ENCODE peak calls at places on chromosomes 11 and 22, in six cellular contexts. V, Y, R, O, Z and T are unnamed samples.

GRCh38 chr11:117171648-117172051 is 6.9 kb upstream of the SIDT2 start:
- DNase-seq in V (no peak), Y (no peak), R (no peak), O (no peak), Z (no peak), T (no peak)

GRCh38 chr11:128260398-128260797 is 327.0 kb downstream of the ETS1 start:
- DNase-seq in V (no peak), Y (no peak), R (no peak), O (no peak), Z (no peak), T (no peak)

GRCh38 chr11:36010010-36010740 is 66.3 kb downstream of the LDLRAD3 start:
- DNase-seq in V (no peak), Y (peak), R (no peak), O (peak), Z (peak), T (no peak)

GRCh38 chr11:23212829-23213228 is 352.6 kb upstream of the CCDC179 start:
- DNase-seq in V (no peak), Y (no peak), R (no peak), O (no peak), Z (no peak), T (no peak)

GRCh38 chr22:29226246-29226981 is 20.7 kb downstream of the EMID1 start:
- DNase-seq in V (no peak), Y (no peak), R (no peak), O (no peak), Z (no peak), T (no peak)

GRCh38 chr22:36226189-36226588 is 13.1 kb downstream of the APOL2 start:
- DNase-seq in V (no peak), Y (no peak), R (no peak), O (no peak), Z (no peak), T (no peak)

GRCh38 chr11:72665911-72666472 is 8.2 kb downstream of the PDE2A start:
- DNase-seq in V (no peak), Y (no peak), R (no peak), O (no peak), Z (no peak), T (no peak)

GRCh38 chr11:113532697-113533424 is 57.7 kb upstream of the DRD2 start:
- DNase-seq in V (peak), Y (peak), R (peak), O (peak), Z (peak), T (peak)

GRCh38 chr11:130726234-130726559 is 190.1 kb downstream of the SNX19 start:
- DNase-seq in V (no peak), Y (peak), R (no peak), O (peak), Z (peak), T (no peak)

GRCh38 chr11:70769106-70769505 is 370.8 kb downstream of the CTTN start:
- DNase-seq in V (no peak), Y (no peak), R (no peak), O (no peak), Z (no peak), T (no peak)

GRCh38 chr22:50308597-50308935 is 1.1 kb upstream of the PLXNB2 start:
- DNase-seq in V (no peak), Y (peak), R (no peak), O (no peak), Z (no peak), T (no peak)

GRCh38 chr11:27807594-27807993 is 107.3 kb upstream of the BDNF start:
- DNase-seq in V (no peak), Y (no peak), R (no peak), O (peak), Z (no peak), T (no peak)

GRCh38 chr22:34113381-34113780 is 193.1 kb upstream of the LARGE1 start:
- DNase-seq in V (no peak), Y (no peak), R (no peak), O (no peak), Z (no peak), T (no peak)

GRCh38 chr11:1382429-1382828 is 7.3 kb upstream of the BRSK2 start:
- DNase-seq in V (no peak), Y (no peak), R (no peak), O (no peak), Z (no peak), T (no peak)

GRCh38 chr11:110447897-110448522 is 18.3 kb downstream of the FDX1 start:
- DNase-seq in V (no peak), Y (peak), R (no peak), O (peak), Z (peak), T (no peak)

GRCh38 chr22:44443641-44444235 is 54.3 kb downstream of the RTL6 start:
- DNase-seq in V (no peak), Y (no peak), R (no peak), O (no peak), Z (no peak), T (no peak)

GRCh38 chr22:44248926-44249325 is 63.8 kb downstream of the SHISAL1 start:
- DNase-seq in V (no peak), Y (no peak), R (no peak), O (no peak), Z (no peak), T (no peak)

GRCh38 chr22:28594784-28595324 is 84.8 kb downstream of the TTC28 start:
- DNase-seq in V (no peak), Y (peak), R (peak), O (peak), Z (peak), T (peak)

GRCh38 chr11:34640050-34640971 is 19.4 kb downstream of the EHF start:
- DNase-seq in V (no peak), Y (no peak), R (no peak), O (peak), Z (peak), T (no peak)

GRCh38 chr11:86101941-86102407 is 33.1 kb upstream of the PICALM start:
- DNase-seq in V (no peak), Y (no peak), R (no peak), O (peak), Z (peak), T (no peak)

GRCh38 chr11:25981998-25982397 is 349.9 kb upstream of the ANO3 start:
- DNase-seq in V (no peak), Y (peak), R (peak), O (peak), Z (peak), T (peak)

GRCh38 chr11:94043241-94043640 is 22.1 kb downstream of the HEPHL1 start:
- DNase-seq in V (no peak), Y (no peak), R (no peak), O (no peak), Z (no peak), T (no peak)

GRCh38 chr11:66007201-66007634 is 4.6 kb upstream of the CST6 start:
- DNase-seq in V (no peak), Y (no peak), R (no peak), O (no peak), Z (no peak), T (no peak)

GRCh38 chr11:6096417-6096816 is 11.1 kb upstream of the OR56B4 start:
- DNase-seq in V (no peak), Y (peak), R (no peak), O (no peak), Z (no peak), T (no peak)

GRCh38 chr11:70049045-70049444 is 29.1 kb upstream of the ANO1 start:
- DNase-seq in V (no peak), Y (no peak), R (no peak), O (no peak), Z (no peak), T (no peak)

GRCh38 chr11:74755395-74755995 is 6.8 kb downstream of the RNF169 start:
- DNase-seq in V (no peak), Y (peak), R (no peak), O (peak), Z (peak), T (no peak)

GRCh38 chr11:1478544-1478943 is 8.0 kb downstream of the MOB2 start:
- DNase-seq in V (no peak), Y (no peak), R (no peak), O (no peak), Z (no peak), T (no peak)

GRCh38 chr11:123191939-123192338 is 3.1 kb downstream of the CLMP start:
- DNase-seq in V (no peak), Y (no peak), R (no peak), O (no peak), Z (no peak), T (no peak)

GRCh38 chr11:126354631-126355323 is 709 bp upstream of the ST3GAL4 start:
- DNase-seq in V (no peak), Y (no peak), R (no peak), O (peak), Z (no peak), T (no peak)

GRCh38 chr22:39309364-39309861 is 10.0 kb downstream of the RPL3 start:
- DNase-seq in V (no peak), Y (no peak), R (no peak), O (peak), Z (peak), T (no peak)